ENCODE peak calls at places on chromosomes 6 and 20, in five cellular contexts. S is stimulated activated CD4-positive, alpha-beta T cell treated with anti-CD3 and anti-CD28 coated beads, Interleukin-15, amount 100 ng/mL, for 1 hour; X is left colon; Z is cardiac muscle cell; M is stromal cell of bone marrow. C is an unnamed sample.

GRCh38 chr6:153032255-153032882 is 29.9 kb upstream of the MTRF1L start:
- DNase-seq in S (no peak), X (no peak), Z (peak), M (peak), C (no peak)

GRCh38 chr20:32336918-32337347 is 21.2 kb upstream of the ASXL1 start:
- DNase-seq in S (no peak), X (no peak), Z (peak), M (no peak), C (no peak)

GRCh38 chr6:91634791-91635190 is 1047.9 kb upstream of the MAP3K7 start:
- DNase-seq in S (no peak), X (no peak), Z (no peak), M (no peak), C (no peak)

GRCh38 chr6:87105823-87106222 is 10.9 kb upstream of the CGA start:
- DNase-seq in S (no peak), X (no peak), Z (no peak), M (no peak), C (no peak)

GRCh38 chr6:81138236-81138635 is 614.2 kb downstream of the TENT5A start:
- DNase-seq in S (no peak), X (no peak), Z (no peak), M (no peak), C (no peak)

GRCh38 chr6:52364480-52365166 is 2.7 kb downstream of the PAQR8 start:
- DNase-seq in S (no peak), X (no peak), Z (no peak), M (no peak), C (no peak)

GRCh38 chr20:20737158-20737557 is 24.7 kb upstream of the RALGAPA2 start:
- DNase-seq in S (no peak), X (no peak), Z (no peak), M (no peak), C (no peak)

GRCh38 chr6:147000545-147001488 is 203.4 kb upstream of the STXBP5 start:
- DNase-seq in S (no peak), X (no peak), Z (no peak), M (no peak), C (no peak)

GRCh38 chr6:140320081-140320798 is 945.8 kb upstream of the CITED2 start:
- DNase-seq in S (no peak), X (no peak), Z (no peak), M (no peak), C (no peak)

GRCh38 chr6:48036316-48036715 is 74.7 kb downstream of the PTCHD4 start:
- DNase-seq in S (no peak), X (no peak), Z (no peak), M (peak), C (no peak)

GRCh38 chr20:35490736-35491181 is 35.4 kb downstream of the CEP250 start:
- DNase-seq in S (peak), X (peak), Z (no peak), M (no peak), C (peak)

GRCh38 chr20:38165089-38165965 is at the start of gene TGM2:
- DNase-seq in S (no peak), X (peak), Z (peak), M (no peak), C (peak)

GRCh38 chr20:25243416-25243979 is 4.4 kb upstream of the PYGB start:
- DNase-seq in S (no peak), X (no peak), Z (no peak), M (no peak), C (no peak)

GRCh38 chr20:38272961-38273360 is 12.4 kb upstream of the KIAA1755 start:
- DNase-seq in S (no peak), X (no peak), Z (no peak), M (peak), C (no peak)

GRCh38 chr6:144364727-144365126 is 79.6 kb downstream of the UTRN start:
- DNase-seq in S (no peak), X (no peak), Z (no peak), M (no peak), C (no peak)

GRCh38 chr6:41921712-41921998 is 356 bp downstream of the BYSL start:
- DNase-seq in S (no peak), X (no peak), Z (no peak), M (no peak), C (no peak)

GRCh38 chr6:16332175-16332542 is 93.8 kb downstream of the GMPR start:
- DNase-seq in S (peak), X (peak), Z (peak), M (no peak), C (peak)

GRCh38 chr6:132805548-132805947 is 7.1 kb upstream of the SLC18B1 start:
- DNase-seq in S (no peak), X (no peak), Z (no peak), M (no peak), C (no peak)